ENCODE peak calls at places on chromosomes 7 and 10, in six cellular contexts. A is glutamatergic neuron; P is D341Med; U is BE2C; T is stimulated activated CD4-positive, alpha-beta T cell treated with anti-CD3 and anti-CD28 coated beads, Interleukin-15, amount 100 ng/mL, for 48 hours; R is transverse colon. Y is an unnamed sample.

GRCh38 chr7:139730746-139731612 is 46.8 kb downstream of the HIPK2 start:
- DNase-seq in A (no peak), P (no peak), U (no peak), T (no peak), R (peak), Y (no peak)

GRCh38 chr10:102597131-102597891 is 47.0 kb upstream of the TRIM8 start:
- DNase-seq in A (no peak), P (no peak), U (no peak), T (no peak), R (no peak), Y (no peak)

GRCh38 chr10:58609525-58610150 is 97.0 kb downstream of the BICC1 start:
- DNase-seq in A (no peak), P (no peak), U (no peak), T (no peak), R (no peak), Y (no peak)

GRCh38 chr10:131453772-131454634 is 142.5 kb upstream of the TCERG1L start:
- DNase-seq in A (peak), P (no peak), U (peak), T (peak), R (peak), Y (peak)

GRCh38 chr7:46079421-46079820 is 158.3 kb upstream of the IGFBP3 start:
- DNase-seq in A (no peak), P (no peak), U (no peak), T (no peak), R (no peak), Y (no peak)

GRCh38 chr7:30465342-30466170 is 13.0 kb downstream of the NOD1 start:
- DNase-seq in A (no peak), P (no peak), U (no peak), T (no peak), R (peak), Y (no peak)

GRCh38 chr7:28483868-28484267 is 71.5 kb downstream of the CREB5 start:
- DNase-seq in A (no peak), P (no peak), U (no peak), T (no peak), R (no peak), Y (no peak)

GRCh38 chr7:98418636-98419315 is 17.9 kb upstream of the BAIAP2L1 start:
- DNase-seq in A (no peak), P (no peak), U (peak), T (peak), R (peak), Y (peak)

GRCh38 chr7:52017802-52018679 is 701.4 kb upstream of the COBL start:
- DNase-seq in A (peak), P (peak), U (peak), T (peak), R (peak), Y (peak)

GRCh38 chr10:46552526-46553237 is 3.8 kb downstream of the GPRIN2 start:
- DNase-seq in A (no peak), P (no peak), U (no peak), T (no peak), R (peak), Y (no peak)

GRCh38 chr7:41224063-41224763 is 478.7 kb downstream of the INHBA start:
- DNase-seq in A (no peak), P (no peak), U (no peak), T (no peak), R (no peak), Y (no peak)

GRCh38 chr10:11152801-11153200 is 135.1 kb downstream of the CELF2 start:
- DNase-seq in A (no peak), P (no peak), U (no peak), T (no peak), R (no peak), Y (no peak)

GRCh38 chr10:26334932-26335573 is 103.1 kb upstream of the APBB1IP start:
- DNase-seq in A (peak), P (peak), U (peak), T (peak), R (peak), Y (peak)

GRCh38 chr7:151406051-151406875 is 3.6 kb downstream of the WDR86 start:
- DNase-seq in A (no peak), P (no peak), U (no peak), T (no peak), R (no peak), Y (peak)

GRCh38 chr7:114922151-114922651 is 307 bp downstream of the MDFIC start:
- DNase-seq in A (peak), P (peak), U (peak), T (peak), R (peak), Y (peak)

GRCh38 chr10:104664205-104664604 is 23.1 kb downstream of the SORCS3 start:
- DNase-seq in A (no peak), P (no peak), U (no peak), T (no peak), R (no peak), Y (no peak)

GRCh38 chr7:14233026-14233897 is 243.8 kb upstream of the ETV1 start:
- DNase-seq in A (no peak), P (no peak), U (no peak), T (no peak), R (no peak), Y (no peak)

GRCh38 chr7:72334066-72334465 is 78.1 kb downstream of the CALN1 start:
- DNase-seq in A (no peak), P (peak), U (no peak), T (no peak), R (no peak), Y (peak)

GRCh38 chr10:4068255-4069028 is 283.4 kb upstream of the KLF6 start:
- DNase-seq in A (no peak), P (no peak), U (no peak), T (no peak), R (no peak), Y (no peak)

GRCh38 chr7:102439963-102440795 is 6.8 kb downstream of the ORAI2 start:
- DNase-seq in A (no peak), P (peak), U (peak), T (no peak), R (no peak), Y (peak)

GRCh38 chr10:131998845-131999681 is 17.3 kb upstream of the BNIP3 start:
- DNase-seq in A (no peak), P (no peak), U (no peak), T (no peak), R (no peak), Y (no peak)

GRCh38 chr10:130018253-130018652 is 54.2 kb upstream of the EBF3 start:
- DNase-seq in A (no peak), P (no peak), U (no peak), T (no peak), R (no peak), Y (no peak)

GRCh38 chr10:102268333-102268999 is 23.1 kb downstream of the GBF1 start:
- DNase-seq in A (no peak), P (no peak), U (no peak), T (no peak), R (no peak), Y (no peak)

GRCh38 chr7:124550036-124550435 is 215.6 kb downstream of the GPR37 start:
- DNase-seq in A (no peak), P (peak), U (no peak), T (no peak), R (no peak), Y (no peak)

GRCh38 chr10:127678091-127678490 is 58.9 kb upstream of the FOXI2 start:
- DNase-seq in A (no peak), P (no peak), U (no peak), T (no peak), R (no peak), Y (no peak)

GRCh38 chr7:80017101-80017500 is 117.5 kb upstream of the GNAI1 start:
- DNase-seq in A (no peak), P (no peak), U (no peak), T (no peak), R (no peak), Y (no peak)

GRCh38 chr7:127047521-127047920 is 205.2 kb downstream of the GRM8 start:
- DNase-seq in A (no peak), P (no peak), U (no peak), T (no peak), R (no peak), Y (no peak)

GRCh38 chr10:128030498-128031072 is 95.6 kb downstream of the MKI67 start:
- DNase-seq in A (no peak), P (no peak), U (no peak), T (no peak), R (no peak), Y (no peak)

Y was measured in SK-N-SH.